ENCODE peak calls at places on chromosomes 3 and 15, in four cellular contexts. U is Panc1, G is OCI-LY7, Y is transverse colon. M is an unnamed sample. For H3K4me1, the result is how much of the 10 kb centered on the place peaks cover.

GRCh38 chr3:53225651-53226050 is 30.2 kb downstream of the TKT start:
- DNase-seq in U (no peak), G (no peak), Y (no peak), M (no peak)

GRCh38 chr3:49327485-49327884 is 12.4 kb downstream of the USP4 start:
- DNase-seq in U (no peak), G (no peak), Y (no peak), M (no peak)

GRCh38 chr15:58227706-58228543 is 89.7 kb downstream of the AQP9 start:
- DNase-seq in U (peak), G (peak), Y (peak), M (peak)

GRCh38 chr15:51390932-51391432 is 49.5 kb downstream of the GLDN start:
- DNase-seq in U (no peak), G (no peak), Y (no peak), M (no peak)

GRCh38 chr3:63479661-63480035 is 172.8 kb upstream of the SNTN start:
- DNase-seq in U (no peak), G (no peak), Y (no peak), M (no peak)

GRCh38 chr3:13600950-13601691 is 52.2 kb downstream of the FBLN2 start:
- DNase-seq in U (peak), G (no peak), Y (no peak), M (peak)

GRCh38 chr3:101070260-101071121 is 77.3 kb upstream of the ABI3BP start:
- DNase-seq in U (no peak), G (peak), Y (peak), M (peak)

GRCh38 chr3:10423171-10423882 is 82.1 kb downstream of the ATP2B2 start:
- DNase-seq in U (no peak), G (no peak), Y (no peak), M (no peak)

GRCh38 chr15:76169013-76169412 is 109.2 kb downstream of the TMEM266 start:
- DNase-seq in U (no peak), G (peak), Y (no peak), M (no peak)

GRCh38 chr3:17639257-17639656 is 103.2 kb downstream of the TBC1D5 start:
- DNase-seq in U (no peak), G (no peak), Y (no peak), M (no peak)

GRCh38 chr3:47202542-47202941 is 38.6 kb upstream of the SETD2 start:
- DNase-seq in U (no peak), G (no peak), Y (no peak), M (no peak)

GRCh38 chr3:127062926-127063325 is 80.0 kb downstream of the PLXNA1 start:
- DNase-seq in U (no peak), G (no peak), Y (no peak), M (no peak)

GRCh38 chr3:23376516-23377248 is 173.6 kb downstream of the UBE2E2 start:
- DNase-seq in U (no peak), G (no peak), Y (no peak), M (no peak)

GRCh38 chr3:98713984-98714383 is 49.2 kb upstream of the ST3GAL6 start:
- DNase-seq in U (no peak), G (no peak), Y (no peak), M (no peak)

GRCh38 chr3:46080124-46080991 is 53.1 kb upstream of the XCR1 start:
- DNase-seq in U (no peak), G (no peak), Y (no peak), M (no peak)

GRCh38 chr3:183261103-183261502 is 8.1 kb downstream of the B3GNT5 start:
- DNase-seq in U (no peak), G (no peak), Y (no peak), M (no peak)

GRCh38 chr15:74024687-74025086 is 30.2 kb downstream of the PML start:
- DNase-seq in U (no peak), G (no peak), Y (no peak), M (no peak)

GRCh38 chr15:96234109-96234892 is 96.2 kb upstream of the NR2F2 start:
- DNase-seq in U (no peak), G (no peak), Y (no peak), M (no peak)

GRCh38 chr15:41648770-41649169 is 11.4 kb upstream of the MGA start:
- DNase-seq in U (no peak), G (no peak), Y (no peak), M (no peak)

GRCh38 chr3:154730221-154730620 is 300.2 kb upstream of the GPR149 start:
- DNase-seq in U (no peak), G (no peak), Y (no peak), M (peak)

GRCh38 chr3:126267169-126267975 is 87.0 kb upstream of the ALDH1L1 start:
- DNase-seq in U (no peak), G (no peak), Y (peak), M (peak)

GRCh38 chr3:132598181-132598580 is 1.1 kb downstream of the ACKR4 start:
- DNase-seq in U (no peak), G (no peak), Y (no peak), M (no peak)

GRCh38 chr3:137103739-137104138 is 146.0 kb downstream of the IL20RB start:
- DNase-seq in U (no peak), G (no peak), Y (no peak), M (no peak)

GRCh38 chr3:126782554-126782953 is 78.5 kb downstream of the CHCHD6 start:
- DNase-seq in U (peak), G (no peak), Y (peak), M (peak)

GRCh38 chr3:168461793-168462192 is 366.1 kb upstream of the GOLIM4 start:
- DNase-seq in U (no peak), G (no peak), Y (no peak), M (no peak)

GRCh38 chr3:129613205-129613740 is 6.8 kb upstream of the PLXND1 start:
- DNase-seq in U (no peak), G (no peak), Y (no peak), M (no peak)

GRCh38 chr3:129614435-129614834 is 8.0 kb upstream of the PLXND1 start:
- DNase-seq in U (no peak), G (no peak), Y (no peak), M (no peak)

GRCh38 chr3:129611812-129612349 is 5.4 kb upstream of the PLXND1 start:
- DNase-seq in U (no peak), G (no peak), Y (no peak), M (no peak)

GRCh38 chr3:129611446-129611800 is 4.9 kb upstream of the PLXND1 start:
- DNase-seq in U (no peak), G (no peak), Y (no peak), M (no peak)

GRCh38 chr3:129612350-129613204 is 6.1 kb upstream of the PLXND1 start:
- DNase-seq in U (no peak), G (no peak), Y (no peak), M (no peak)
- H3K4me1 ChIP-seq in U (half or more), G (under half), Y (under half), M (under half)

DNA sequence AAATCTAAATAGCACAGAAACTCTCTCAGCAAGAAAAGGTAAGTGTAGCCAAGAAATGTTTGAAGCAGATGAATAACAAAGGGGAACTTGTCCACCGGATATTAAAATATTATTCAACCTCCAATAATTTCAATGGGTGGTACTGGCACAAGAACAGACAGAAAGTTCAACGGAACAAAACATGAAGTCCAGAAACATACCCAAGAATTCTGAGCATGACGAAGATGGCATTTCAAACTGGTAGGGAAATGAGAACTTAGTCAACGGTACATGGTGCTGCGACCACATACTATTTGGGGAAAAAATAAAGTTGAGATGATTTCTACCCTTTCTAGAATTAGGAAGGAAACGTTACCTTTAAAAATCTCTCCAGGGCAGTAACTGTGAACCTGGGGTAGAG is 5.5 kb downstream of the CHSY1 start:
- DNase-seq in U (no peak), G (no peak), Y (no peak), M (no peak)
- H3K4me1 ChIP-seq in U (half or more), G (half or more), Y (half or more), M (under half)

GRCh38 chr3:31962801-31963205 is 18.3 kb downstream of the OSBPL10 start:
- DNase-seq in U (no peak), G (no peak), Y (no peak), M (no peak)
- H3K4me1 ChIP-seq in U (half or more), G (half or more), Y (under half), M (under half)

DNA sequence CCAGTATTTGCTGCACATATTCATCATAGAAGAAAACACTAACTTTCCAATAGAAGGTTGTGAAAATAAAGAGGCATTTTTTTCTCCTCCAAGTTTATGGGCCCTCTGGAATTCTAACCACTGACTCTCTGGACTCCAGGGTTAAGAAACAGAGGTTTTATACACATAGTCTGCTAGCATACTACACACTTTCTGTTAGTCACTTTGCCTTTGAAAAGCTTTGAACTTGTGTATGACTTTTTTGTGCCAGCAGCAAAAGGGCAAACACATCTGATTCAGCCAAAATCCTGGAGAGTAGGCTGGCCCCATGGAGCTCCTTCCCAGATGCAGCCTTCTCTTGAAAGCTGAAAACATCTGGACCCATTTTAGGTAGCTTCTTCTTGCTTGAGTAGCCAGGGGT is 6.2 kb downstream of the ZIC4 start:
- DNase-seq in U (no peak), G (no peak), Y (no peak), M (no peak)
- H3K4me1 ChIP-seq in U (under half), G (under half), Y (under half), M (under half)

GRCh38 chr3:4532535-4533112 is 39.5 kb downstream of the ITPR1 start:
- DNase-seq in U (no peak), G (no peak), Y (no peak), M (no peak)
- H3K4me1 ChIP-seq in U (under half), G (under half), Y (under half), M (under half)

GRCh38 chr3:39542588-39542988 is 75.1 kb downstream of the MOBP start:
- DNase-seq in U (no peak), G (no peak), Y (no peak), M (no peak)

GRCh38 chr3:39541917-39542329 is 74.4 kb downstream of the MOBP start:
- DNase-seq in U (no peak), G (peak), Y (no peak), M (peak)

GRCh38 chr3:39540162-39540921 is 72.9 kb downstream of the MOBP start:
- DNase-seq in U (no peak), G (no peak), Y (no peak), M (no peak)

DNA sequence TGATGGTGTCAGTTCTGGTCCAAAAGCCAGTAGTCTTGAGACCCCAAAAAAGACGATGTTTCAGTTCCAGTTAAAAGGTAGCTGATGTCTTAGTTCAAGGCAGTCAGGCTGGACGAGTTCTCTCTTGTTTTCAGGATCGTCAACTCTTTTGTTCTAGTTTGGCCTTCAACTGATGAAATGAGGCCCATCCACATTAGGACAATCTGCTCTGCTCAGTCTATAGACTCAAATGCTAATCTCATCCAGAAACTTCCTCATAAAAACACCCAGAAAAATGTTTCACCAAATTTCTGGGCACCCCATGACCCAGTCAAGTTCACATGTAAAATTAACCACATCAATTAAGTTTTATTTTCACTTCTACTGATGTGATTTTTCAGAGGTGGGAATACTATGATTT is 74.0 kb downstream of the MOBP start:
- DNase-seq in U (no peak), G (no peak), Y (no peak), M (no peak)
- H3K4me1 ChIP-seq in U (under half), G (under half), Y (under half), M (under half)

M was measured in hepatocyte.